ENCODE peak calls at places on chromosomes 4 and X, in four cellular contexts. K is bronchial epithelial cell, C is kidney epithelial cell, D is cardiac muscle cell. V is an unnamed sample.

GRCh38 chr4:109928327-109929045 is 15.8 kb downstream of the EGF start:
- DNase-seq in K (no peak), C (no peak), D (no peak), V (no peak)

GRCh38 chr4:86356831-86357230 is 3.0 kb downstream of the MAPK10 start:
- DNase-seq in K (no peak), C (no peak), D (no peak), V (no peak)

GRCh38 chrX:32896132-32896531 is 315.2 kb downstream of the DMD start:
- DNase-seq in C (no peak), D (no peak), K (no peak), V (no peak)

GRCh38 chr4:52868138-52868537 is 6.0 kb downstream of the RASL11B start:
- DNase-seq in K (no peak), D (peak; percentile 63), C (no peak), V (no peak)

GRCh38 chr4:173935622-173936405 is 347.7 kb downstream of the FBXO8 start:
- DNase-seq in K (peak; percentile 32), D (no peak), C (no peak), V (no peak)

GRCh38 chr4:120870279-120870673 is 52.2 kb downstream of the PRDM5 start:
- DNase-seq in D (no peak), C (no peak), K (no peak), V (no peak)

GRCh38 chr4:77021614-77022089 is 54.1 kb downstream of the CCNI start:
- DNase-seq in C (no peak), K (no peak), D (peak; percentile 28), V (no peak)

GRCh38 chr4:151967074-151967473 is 206.3 kb upstream of the GATB start:
- DNase-seq in K (no peak), D (no peak), C (no peak), V (no peak)

GRCh38 chr4:128322311-128322710 is 34.7 kb upstream of the PGRMC2 start:
- DNase-seq in K (peak; percentile 79), D (no peak), C (no peak), V (no peak)

GRCh38 chr4:168633474-168633873 is 136.6 kb downstream of the PALLD start:
- DNase-seq in D (no peak), K (no peak), C (no peak), V (no peak)
- H3K4me3 ChIP-seq in D (peak overlapping the region; percentile 49), K (no peak overlapping the region), C (peak overlapping the region; percentile 57), V (no peak overlapping the region)

DNA sequence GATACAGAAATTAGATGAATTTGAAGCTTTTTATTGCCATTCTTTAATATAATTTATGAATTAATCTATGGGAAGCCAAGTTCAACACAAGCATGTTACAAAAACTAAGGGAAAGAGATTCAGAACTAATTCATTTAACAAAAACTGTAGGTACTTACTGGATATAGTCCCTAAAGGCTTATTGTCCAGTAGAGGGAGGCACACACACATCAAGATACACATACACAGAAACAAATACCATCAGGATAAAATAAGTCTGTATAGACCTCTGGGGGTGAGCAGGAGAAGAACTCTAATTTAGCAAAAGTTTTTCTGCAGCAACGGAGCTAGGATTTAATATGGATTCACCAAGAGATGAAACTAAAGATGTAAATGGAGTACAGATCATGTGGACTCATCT is 83.0 kb upstream of the IL13RA1 start:
- DNase-seq in C (peak; percentile 7), D (peak; percentile 1), K (peak; percentile 55), V (no peak)
- TF ChIP-seq CTCF in C (peak; percentile 30), D (peak; percentile 38), K (peak; percentile 29), V (peak; percentile 60)

GRCh38 chrX:153966841-153967535 is 4.6 kb downstream of the HCFC1 start:
- DNase-seq in D (no peak), K (no peak), C (no peak), V (no peak)
- H3K4me3 ChIP-seq in D (no peak overlapping the region), K (no peak overlapping the region), C (no peak overlapping the region), V (no peak overlapping the region)

GRCh38 chrX:135194684-135195083 is 23.5 kb upstream of the CT55 start:
- DNase-seq in K (no peak), C (no peak), D (no peak), V (no peak)
- TF ChIP-seq CTCF in K (no peak), C (no peak), D (no peak), V (no peak)

DNA sequence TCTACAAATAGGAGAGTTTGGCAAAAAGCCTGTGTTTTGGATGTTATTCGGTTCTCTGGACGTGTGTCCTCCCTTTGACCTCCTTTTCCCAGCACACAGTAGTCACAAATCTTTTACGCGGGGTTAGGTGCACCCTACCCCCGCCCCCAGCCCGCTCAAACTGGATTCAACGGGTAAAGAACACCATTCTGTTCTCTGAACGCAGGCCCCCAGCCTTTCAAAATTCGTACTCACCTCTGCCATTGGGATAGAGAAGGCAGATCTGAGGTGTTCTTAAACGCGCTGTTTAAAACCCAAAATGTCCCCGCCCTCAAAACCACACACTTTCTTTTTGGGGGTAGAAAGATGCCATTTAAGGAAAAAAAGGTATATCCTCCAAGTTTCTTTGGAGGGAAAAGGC is 2.7 kb downstream of the LEF1 start:
- DNase-seq in D (no peak), C (no peak), K (no peak), V (no peak)
- H3K4me3 ChIP-seq in D (peak overlapping the region; percentile 96), C (peak overlapping the region; percentile 63), K (no peak overlapping the region), V (peak overlapping the region; percentile 68)

GRCh38 chrX:104918122-104918521 is 302.4 kb downstream of the TEX13A start:
- DNase-seq in K (no peak), C (no peak), D (no peak), V (no peak)

GRCh38 chrX:104913348-104913747 is 307.1 kb downstream of the TEX13A start:
- DNase-seq in D (peak; percentile 81), C (peak; percentile 2), K (peak; percentile 10), V (no peak)
- TF ChIP-seq CTCF in D (peak; percentile 39), C (peak; percentile 68), K (peak; percentile 44), V (peak; percentile 64)

GRCh38 chrX:25527596-25527995 is 511.8 kb upstream of the ARX start:
- DNase-seq in D (no peak), K (no peak), C (no peak), V (no peak)

GRCh38 chrX:25536307-25536970 is 520.7 kb upstream of the ARX start:
- DNase-seq in K (no peak), C (no peak), D (no peak), V (no peak)

GRCh38 chrX:25534096-25534495 is 518.3 kb upstream of the ARX start:
- DNase-seq in D (no peak), K (peak; percentile 7), C (no peak), V (no peak)

DNA sequence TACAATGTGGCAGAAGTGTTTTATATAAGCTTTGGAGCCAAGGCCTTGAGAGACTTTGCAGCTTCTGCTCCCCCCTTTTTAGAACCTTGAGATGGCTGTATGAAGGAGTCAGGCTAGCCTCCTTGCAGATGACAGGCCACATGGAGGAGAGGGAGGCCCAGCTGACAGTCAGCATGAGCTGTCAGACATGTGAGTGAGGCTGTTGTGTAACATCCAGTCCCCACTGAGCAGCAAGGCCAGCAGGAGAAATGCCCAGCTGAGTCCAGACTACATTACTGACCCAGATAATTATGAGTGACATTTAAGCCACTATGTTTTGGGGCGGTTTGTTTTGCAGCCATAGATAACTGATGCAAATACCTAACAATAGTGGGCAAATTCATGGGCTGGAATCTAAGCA is 515.3 kb upstream of the ARX start:
- DNase-seq in D (no peak), K (peak; percentile 12), C (no peak), V (no peak)
- H3K4me3 ChIP-seq in D (no peak overlapping the region), K (no peak overlapping the region), C (no peak overlapping the region), V (no peak overlapping the region)

GRCh38 chr4:126957555-126958440 is 675.0 kb upstream of the INTU start:
- DNase-seq in C (no peak), K (peak; percentile 34), D (no peak), V (no peak)
- TF ChIP-seq CTCF in C (no peak), K (no peak), D (peak; percentile 33), V (peak; percentile 37)

GRCh38 chr4:159048166-159048886 is 54.6 kb upstream of the RAPGEF2 start:
- DNase-seq in D (peak; percentile 33), K (peak; percentile 72), C (peak; percentile 38), V (no peak)

GRCh38 chr4:159055851-159056250 is 47.0 kb upstream of the RAPGEF2 start:
- DNase-seq in C (no peak), K (no peak), D (no peak), V (no peak)

GRCh38 chr4:159051245-159052071 is 51.4 kb upstream of the RAPGEF2 start:
- DNase-seq in K (no peak), C (no peak), D (no peak), V (no peak)

GRCh38 chr4:159049780-159050375 is 53.0 kb upstream of the RAPGEF2 start:
- DNase-seq in K (no peak), D (no peak), C (no peak), V (no peak)

GRCh38 chr4:159052315-159052714 is 50.6 kb upstream of the RAPGEF2 start:
- DNase-seq in C (no peak), K (no peak), D (no peak), V (no peak)
- H3K4me3 ChIP-seq in C (no peak overlapping the region), K (no peak overlapping the region), D (no peak overlapping the region), V (no peak overlapping the region)

DNA sequence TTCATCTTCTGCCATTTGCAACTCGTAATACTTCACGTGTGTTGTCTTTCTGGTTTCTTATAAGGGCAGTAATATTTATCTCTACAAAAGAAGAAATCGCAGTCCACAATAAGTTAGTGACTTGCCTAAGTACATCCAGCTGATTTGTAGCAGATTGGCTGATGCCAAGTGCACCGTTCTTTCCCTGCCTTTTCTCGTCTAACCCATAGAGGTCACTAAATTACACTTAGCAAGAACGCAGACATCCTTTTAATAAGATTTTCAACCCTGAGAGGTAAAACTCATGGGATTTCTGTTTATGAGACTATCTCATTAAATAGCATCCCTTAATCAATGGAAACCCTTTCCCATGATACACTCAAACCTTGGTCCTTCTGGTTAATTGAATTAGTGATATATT is 408.6 kb upstream of the ACTRT1 start:
- DNase-seq in D (no peak), K (no peak), C (no peak), V (no peak)
- TF ChIP-seq CTCF in D (no peak), K (peak; percentile 12), C (peak; percentile 9), V (peak; percentile 31)